ENCODE peak calls at places on chromosomes 3 and 15, in eight cellular contexts. Y, C, I, S, E, H, G and N are unnamed samples.
A peak's percentile ranks its signal among the peaks of the same experiment; 100 is the strongest.

GRCh38 chr3:140031170-140031569 is 96.2 kb downstream of the CLSTN2 start:
- DNase-seq in Y (no peak), C (no peak), I (no peak), S (no peak), E (no peak), H (no peak), G (no peak), N (no peak)

GRCh38 chr3:72887378-72887722 is 496 bp upstream of the GXYLT2 start:
- DNase-seq in Y (no peak), C (no peak), I (no peak), S (no peak), E (no peak), H (no peak), G (no peak), N (no peak)

GRCh38 chr15:98177950-98178848 is 217.7 kb downstream of the ARRDC4 start:
- DNase-seq in Y (no peak), C (no peak), I (peak; percentile 66), S (no peak), E (peak; percentile 34), H (peak; percentile 6), G (peak; percentile 75), N (peak; percentile 46)

GRCh38 chr3:67656614-67657013 is 2.2 kb upstream of the SUCLG2 start:
- DNase-seq in Y (no peak), C (no peak), I (no peak), S (no peak), E (peak; percentile 12), H (no peak), G (no peak), N (no peak)

GRCh38 chr3:196192036-196193001 is 18.9 kb downstream of the ZDHHC19 start:
- DNase-seq in Y (peak; percentile 65), C (peak; percentile 46), I (no peak), S (peak; percentile 29), E (peak; percentile 55), H (peak; percentile 51), G (no peak), N (no peak)

GRCh38 chr3:151856106-151856505 is 17.3 kb upstream of the SUCNR1 start:
- DNase-seq in Y (no peak), C (no peak), I (no peak), S (no peak), E (no peak), H (no peak), G (no peak), N (no peak)

GRCh38 chr3:123586131-123586530 is 1.3 kb upstream of the HACD2 start:
- DNase-seq in Y (peak; percentile 28), C (no peak), I (peak; percentile 63), S (no peak), E (peak; percentile 6), H (peak; percentile 4), G (peak; percentile 18), N (no peak)

GRCh38 chr3:14980689-14981088 is 33.3 kb downstream of the NR2C2 start:
- DNase-seq in Y (no peak), C (no peak), I (no peak), S (no peak), E (no peak), H (no peak), G (no peak), N (no peak)

GRCh38 chr15:74789171-74789627 is 7.3 kb downstream of the CSK start:
- DNase-seq in Y (peak; percentile 83), C (no peak), I (no peak), S (no peak), E (peak; percentile 47), H (peak; percentile 39), G (no peak), N (no peak)

GRCh38 chr3:170355738-170356595 is 1.5 kb upstream of the SKIL start:
- DNase-seq in Y (peak; percentile 61), C (peak; percentile 50), I (peak; percentile 79), S (peak; percentile 54), E (no peak), H (no peak), G (peak; percentile 4), N (peak; percentile 40)

GRCh38 chr3:128280466-128281455 is 127.5 kb downstream of the EEFSEC start:
- DNase-seq in Y (no peak), C (no peak), I (no peak), S (no peak), E (no peak), H (no peak), G (no peak), N (no peak)

GRCh38 chr15:101276501-101277037 is 716 bp downstream of the SELENOS start:
- DNase-seq in Y (no peak), C (no peak), I (peak; percentile 60), S (no peak), E (no peak), H (peak; percentile 29), G (no peak), N (no peak)

GRCh38 chr3:49871536-49872157 is 1.9 kb upstream of the CAMKV start:
- DNase-seq in Y (no peak), C (no peak), I (no peak), S (no peak), E (no peak), H (no peak), G (no peak), N (no peak)

GRCh38 chr3:49873623-49874022 is 3.9 kb upstream of the CAMKV start:
- DNase-seq in Y (no peak), C (no peak), I (no peak), S (no peak), E (no peak), H (no peak), G (no peak), N (no peak)

GRCh38 chr3:49876567-49876966 is 6.9 kb upstream of the CAMKV start:
- DNase-seq in Y (no peak), C (no peak), I (no peak), S (no peak), E (no peak), H (no peak), G (no peak), N (no peak)

GRCh38 chr3:49869525-49870126 is at the start of gene CAMKV:
- DNase-seq in Y (no peak), C (no peak), I (no peak), S (no peak), E (no peak), H (peak; percentile 14), G (peak; percentile 39), N (peak; percentile 45)

GRCh38 chr3:49872801-49873281 is 3.1 kb upstream of the CAMKV start:
- DNase-seq in Y (no peak), C (no peak), I (no peak), S (no peak), E (no peak), H (peak; percentile 9), G (no peak), N (no peak)
- H3K4me1 ChIP-seq in Y (peaks cover 11% of the 10 kb centered on the region), C (peaks cover 13% of the 10 kb centered on the region), I (peaks cover 9% of the 10 kb centered on the region), S (peaks cover 13% of the 10 kb centered on the region), E (peaks cover 17% of the 10 kb centered on the region), H (peaks cover 6% of the 10 kb centered on the region), G (peaks cover 45% of the 10 kb centered on the region), N (no peaks in the 10 kb centered on the region)

GRCh38 chr3:146166450-146167222 is 5.7 kb upstream of the PLOD2 start:
- DNase-seq in Y (no peak), C (no peak), I (peak; percentile 78), S (no peak), E (no peak), H (no peak), G (no peak), N (no peak)
- H3K4me1 ChIP-seq in Y (no peaks in the 10 kb centered on the region), C (peaks cover 5% of the 10 kb centered on the region), I (peaks cover 34% of the 10 kb centered on the region), S (peaks cover 33% of the 10 kb centered on the region), E (no peaks in the 10 kb centered on the region), H (no peaks in the 10 kb centered on the region), G (no peaks in the 10 kb centered on the region), N (no peaks in the 10 kb centered on the region)

GRCh38 chr15:86080302-86080701 is 631 bp downstream of the AGBL1 start:
- DNase-seq in Y (no peak), C (no peak), I (no peak), S (no peak), E (no peak), H (no peak), G (no peak), N (no peak)

GRCh38 chr15:86077070-86077469 is 2.6 kb upstream of the AGBL1 start:
- DNase-seq in Y (no peak), C (no peak), I (no peak), S (no peak), E (no peak), H (no peak), G (no peak), N (no peak)

GRCh38 chr15:86073281-86073680 is 6.4 kb upstream of the AGBL1 start:
- DNase-seq in Y (no peak), C (no peak), I (no peak), S (no peak), E (no peak), H (no peak), G (no peak), N (no peak)

GRCh38 chr15:86079491-86080266 is at the start of gene AGBL1:
- DNase-seq in Y (no peak), C (no peak), I (no peak), S (no peak), E (no peak), H (no peak), G (no peak), N (no peak)

DNA sequence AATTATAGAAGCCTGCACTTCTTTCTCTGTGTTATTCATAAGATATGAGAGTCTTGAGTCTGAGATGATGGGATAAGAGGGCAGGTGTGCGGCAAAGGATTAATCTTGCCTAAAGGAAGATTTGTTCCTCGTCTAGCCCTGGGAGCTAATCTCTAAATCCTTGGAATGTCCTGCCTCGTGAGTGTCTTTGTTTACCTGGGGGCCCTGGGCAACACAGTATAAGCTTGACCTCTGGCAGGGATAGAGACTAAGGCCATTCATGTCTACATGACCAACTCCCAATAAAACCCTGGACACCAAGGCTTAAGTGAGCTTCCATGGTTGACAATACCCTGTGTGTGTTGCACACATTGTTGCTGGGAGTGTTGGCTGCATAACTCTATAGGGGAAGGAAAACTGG is 3.2 kb upstream of the AGBL1 start:
- DNase-seq in Y (no peak), C (no peak), I (no peak), S (no peak), E (no peak), H (no peak), G (no peak), N (no peak)
- H3K4me1 ChIP-seq in Y (no peaks in the 10 kb centered on the region), C (no peaks in the 10 kb centered on the region), I (no peaks in the 10 kb centered on the region), S (no peaks in the 10 kb centered on the region), E (no peaks in the 10 kb centered on the region), H (no peaks in the 10 kb centered on the region), G (no peaks in the 10 kb centered on the region), N (no peaks in the 10 kb centered on the region)

GRCh38 chr15:28913171-28913765 is 27.5 kb downstream of the APBA2 start:
- DNase-seq in Y (no peak), C (no peak), I (peak; percentile 9), S (no peak), E (no peak), H (no peak), G (no peak), N (no peak)

GRCh38 chr15:28914046-28914445 is 28.3 kb downstream of the APBA2 start:
- DNase-seq in Y (no peak), C (no peak), I (no peak), S (no peak), E (no peak), H (no peak), G (no peak), N (no peak)

GRCh38 chr15:28915935-28916334 is 30.2 kb downstream of the APBA2 start:
- DNase-seq in Y (no peak), C (no peak), I (no peak), S (no peak), E (no peak), H (no peak), G (no peak), N (no peak)

GRCh38 chr15:28915041-28915810 is 29.5 kb downstream of the APBA2 start:
- DNase-seq in Y (no peak), C (no peak), I (no peak), S (no peak), E (no peak), H (no peak), G (no peak), N (no peak)

GRCh38 chr15:28914483-28915023 is 28.8 kb downstream of the APBA2 start:
- DNase-seq in Y (no peak), C (no peak), I (no peak), S (no peak), E (no peak), H (no peak), G (no peak), N (no peak)
- H3K4me1 ChIP-seq in Y (no peaks in the 10 kb centered on the region), C (no peaks in the 10 kb centered on the region), I (no peaks in the 10 kb centered on the region), S (no peaks in the 10 kb centered on the region), E (peaks cover 18% of the 10 kb centered on the region), H (peaks cover 45% of the 10 kb centered on the region), G (peaks cover 19% of the 10 kb centered on the region), N (no peaks in the 10 kb centered on the region)